ENCODE peak calls at places on chromosomes 16 and 17, in four cellular contexts. One of them, this sample, is unnamed.

GRCh38 chr17:2337811-2338657 is 733 bp downstream of the SGSM2 start:
- DNase-seq in SJCRH30: peak
- DNase-seq in dorsolateral prefrontal cortex: peak
- DNase-seq in psoas muscle: peak
- DNase-seq in this sample: peak

GRCh38 chr16:1309888-1310831 is 724 bp downstream of the UBE2I start:
- DNase-seq in SJCRH30: no peak
- DNase-seq in dorsolateral prefrontal cortex: no peak
- DNase-seq in psoas muscle: peak
- DNase-seq in this sample: peak

GRCh38 chr16:56558024-56558747 is 6.7 kb upstream of the MT4 start:
- DNase-seq in psoas muscle: peak
- DNase-seq in SJCRH30: peak
- DNase-seq in dorsolateral prefrontal cortex: peak
- DNase-seq in this sample: no peak

GRCh38 chr17:17685775-17686291 is 4.6 kb downstream of the RAI1 start:
- DNase-seq in psoas muscle: no peak
- DNase-seq in dorsolateral prefrontal cortex: no peak
- DNase-seq in SJCRH30: no peak
- DNase-seq in this sample: peak

GRCh38 chr16:66274335-66275110 is 92.0 kb upstream of the CDH5 start:
- DNase-seq in psoas muscle: no peak
- DNase-seq in SJCRH30: peak
- DNase-seq in dorsolateral prefrontal cortex: no peak
- DNase-seq in this sample: no peak

GRCh38 chr16:9061358-9061813 is 30.1 kb upstream of the HAPSTR1 start:
- DNase-seq in psoas muscle: peak
- DNase-seq in dorsolateral prefrontal cortex: peak
- DNase-seq in SJCRH30: no peak
- DNase-seq in this sample: peak

GRCh38 chr17:68431661-68432071 is 25.6 kb downstream of the WIPI1 start:
- DNase-seq in psoas muscle: no peak
- DNase-seq in SJCRH30: peak
- DNase-seq in dorsolateral prefrontal cortex: peak
- DNase-seq in this sample: no peak

GRCh38 chr16:12729448-12729847 is 74.2 kb downstream of the CPPED1 start:
- DNase-seq in psoas muscle: no peak
- DNase-seq in SJCRH30: no peak
- DNase-seq in dorsolateral prefrontal cortex: no peak
- DNase-seq in this sample: no peak

GRCh38 chr17:19645608-19646250 is 2.8 kb upstream of the ALDH3A2 start:
- DNase-seq in dorsolateral prefrontal cortex: peak
- DNase-seq in SJCRH30: peak
- DNase-seq in psoas muscle: no peak
- DNase-seq in this sample: no peak

GRCh38 chr17:39663688-39664580 is 1.2 kb upstream of the TCAP start:
- DNase-seq in SJCRH30: no peak
- DNase-seq in psoas muscle: peak
- DNase-seq in dorsolateral prefrontal cortex: no peak
- DNase-seq in this sample: peak

GRCh38 chr17:11909348-11909747 is 87.9 kb downstream of the ZNF18 start:
- DNase-seq in psoas muscle: no peak
- DNase-seq in SJCRH30: peak
- DNase-seq in dorsolateral prefrontal cortex: no peak
- DNase-seq in this sample: no peak

GRCh38 chr17:71501716-71502115 is 619.1 kb upstream of the SOX9 start:
- DNase-seq in psoas muscle: no peak
- DNase-seq in dorsolateral prefrontal cortex: no peak
- DNase-seq in SJCRH30: no peak
- DNase-seq in this sample: no peak

GRCh38 chr17:57970706-57971105 is 15.5 kb upstream of the CUEDC1 start:
- DNase-seq in psoas muscle: no peak
- DNase-seq in SJCRH30: no peak
- DNase-seq in dorsolateral prefrontal cortex: no peak
- DNase-seq in this sample: no peak

GRCh38 chr16:15604460-15605390 is 38.2 kb downstream of the MARF1 start:
- DNase-seq in SJCRH30: no peak
- DNase-seq in dorsolateral prefrontal cortex: peak
- DNase-seq in psoas muscle: no peak
- DNase-seq in this sample: no peak

GRCh38 chr16:27405546-27406451 is 3.8 kb downstream of the IL21R start:
- DNase-seq in psoas muscle: no peak
- DNase-seq in SJCRH30: no peak
- DNase-seq in dorsolateral prefrontal cortex: no peak
- DNase-seq in this sample: peak

GRCh38 chr17:17876959-17877547 is 40.3 kb upstream of the SREBF1 start:
- DNase-seq in psoas muscle: no peak
- DNase-seq in SJCRH30: no peak
- DNase-seq in dorsolateral prefrontal cortex: peak
- DNase-seq in this sample: no peak

GRCh38 chr16:21126518-21126917 is 24.1 kb downstream of the DNAH3 start:
- DNase-seq in SJCRH30: no peak
- DNase-seq in psoas muscle: no peak
- DNase-seq in dorsolateral prefrontal cortex: no peak
- DNase-seq in this sample: no peak

GRCh38 chr16:85004587-85005205 is 6.6 kb downstream of the ZDHHC7 start:
- DNase-seq in psoas muscle: peak
- DNase-seq in SJCRH30: no peak
- DNase-seq in dorsolateral prefrontal cortex: no peak
- DNase-seq in this sample: peak

GRCh38 chr17:5587431-5588032 is 3.2 kb upstream of the NLRP1 start:
- DNase-seq in SJCRH30: peak
- DNase-seq in psoas muscle: no peak
- DNase-seq in dorsolateral prefrontal cortex: peak
- DNase-seq in this sample: peak

GRCh38 chr16:57797526-57798266 is 4.6 kb downstream of the KIFC3 start:
- DNase-seq in dorsolateral prefrontal cortex: no peak
- DNase-seq in psoas muscle: peak
- DNase-seq in SJCRH30: no peak
- DNase-seq in this sample: peak

GRCh38 chr16:57797216-57797525 is 5.1 kb downstream of the KIFC3 start:
- DNase-seq in psoas muscle: no peak
- DNase-seq in dorsolateral prefrontal cortex: no peak
- DNase-seq in SJCRH30: no peak
- DNase-seq in this sample: no peak

GRCh38 chr16:57798953-57799618 is 3.2 kb downstream of the KIFC3 start:
- DNase-seq in dorsolateral prefrontal cortex: no peak
- DNase-seq in psoas muscle: no peak
- DNase-seq in SJCRH30: no peak
- DNase-seq in this sample: no peak

GRCh38 chr16:57799619-57800212 is 2.6 kb downstream of the KIFC3 start:
- DNase-seq in psoas muscle: no peak
- DNase-seq in dorsolateral prefrontal cortex: no peak
- DNase-seq in SJCRH30: no peak
- DNase-seq in this sample: no peak

DNA sequence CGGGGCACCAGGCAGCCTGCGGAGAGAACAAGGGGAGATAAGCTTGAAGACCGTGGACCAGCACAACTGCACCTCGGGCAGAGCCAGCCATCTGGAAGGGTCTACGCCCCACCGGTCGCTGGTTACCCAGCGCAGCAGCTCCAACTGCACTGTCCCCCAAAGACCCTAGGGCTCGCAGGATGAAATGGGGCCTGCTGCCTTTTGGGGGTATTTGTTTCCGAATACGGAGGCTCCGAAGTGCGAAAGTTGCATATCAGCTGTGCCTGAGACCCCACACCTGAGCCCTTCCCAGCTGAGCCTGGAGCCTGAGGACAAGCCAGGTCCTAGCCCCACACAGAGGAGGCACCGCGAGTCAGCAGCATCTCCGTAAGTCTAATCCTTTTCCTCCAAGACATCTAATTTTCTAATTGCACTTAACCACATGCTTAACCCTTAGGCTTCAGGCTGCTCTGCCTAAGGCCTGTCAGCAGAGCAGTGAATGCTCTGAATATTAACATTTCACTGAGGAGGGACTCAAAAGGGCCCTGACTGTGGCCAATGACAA is 4.0 kb downstream of the KIFC3 start:
- DNase-seq in SJCRH30: no peak
- DNase-seq in dorsolateral prefrontal cortex: no peak
- DNase-seq in psoas muscle: no peak
- DNase-seq in this sample: no peak
- H3K27ac ChIP-seq in SJCRH30: no peak
- H3K27ac ChIP-seq in dorsolateral prefrontal cortex: no peak
- H3K27ac ChIP-seq in psoas muscle: peak
- H3K27ac ChIP-seq in this sample: peak

DNA sequence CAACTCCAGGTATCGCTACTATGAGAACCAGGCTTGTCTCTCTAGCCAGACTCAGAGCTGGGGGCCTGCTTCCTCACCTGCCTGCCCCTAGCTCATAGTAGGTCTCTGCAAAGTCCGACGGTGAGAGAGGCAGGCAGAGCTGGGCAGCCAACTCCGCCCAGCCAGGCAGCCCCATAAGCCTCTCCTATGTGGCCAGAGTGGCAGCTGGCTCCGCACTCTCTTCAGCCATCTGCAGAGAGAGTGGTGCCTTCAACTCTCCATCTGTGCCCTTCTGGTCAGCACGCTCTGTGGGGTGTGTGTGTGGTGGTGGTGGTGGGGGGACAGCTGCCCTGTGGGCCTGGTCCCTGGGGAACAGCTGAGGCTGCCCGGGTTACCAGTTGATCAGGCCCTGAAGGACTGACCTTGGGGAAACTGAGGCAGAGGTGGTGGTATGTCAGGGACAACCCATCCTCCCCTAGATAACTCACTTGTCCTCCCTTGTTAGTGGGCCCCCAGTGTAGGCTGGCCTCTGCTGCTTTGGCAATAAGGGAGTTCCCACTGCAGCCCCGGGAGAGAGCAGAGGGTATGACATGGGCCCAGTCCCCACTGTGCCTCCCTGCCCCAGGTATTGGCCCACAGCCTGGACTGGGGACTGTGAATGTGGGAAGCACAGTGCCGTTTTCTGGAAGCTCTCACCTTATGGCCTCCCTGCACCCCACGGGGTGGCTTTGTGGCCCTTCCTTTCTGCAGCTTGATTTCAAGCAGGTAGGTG is 1.8 kb upstream of the ADGRG1 start:
- DNase-seq in dorsolateral prefrontal cortex: no peak
- DNase-seq in SJCRH30: no peak
- DNase-seq in psoas muscle: peak
- DNase-seq in this sample: no peak
- H3K27ac ChIP-seq in dorsolateral prefrontal cortex: peak
- H3K27ac ChIP-seq in SJCRH30: no peak
- H3K27ac ChIP-seq in psoas muscle: no peak
- H3K27ac ChIP-seq in this sample: no peak

DNA sequence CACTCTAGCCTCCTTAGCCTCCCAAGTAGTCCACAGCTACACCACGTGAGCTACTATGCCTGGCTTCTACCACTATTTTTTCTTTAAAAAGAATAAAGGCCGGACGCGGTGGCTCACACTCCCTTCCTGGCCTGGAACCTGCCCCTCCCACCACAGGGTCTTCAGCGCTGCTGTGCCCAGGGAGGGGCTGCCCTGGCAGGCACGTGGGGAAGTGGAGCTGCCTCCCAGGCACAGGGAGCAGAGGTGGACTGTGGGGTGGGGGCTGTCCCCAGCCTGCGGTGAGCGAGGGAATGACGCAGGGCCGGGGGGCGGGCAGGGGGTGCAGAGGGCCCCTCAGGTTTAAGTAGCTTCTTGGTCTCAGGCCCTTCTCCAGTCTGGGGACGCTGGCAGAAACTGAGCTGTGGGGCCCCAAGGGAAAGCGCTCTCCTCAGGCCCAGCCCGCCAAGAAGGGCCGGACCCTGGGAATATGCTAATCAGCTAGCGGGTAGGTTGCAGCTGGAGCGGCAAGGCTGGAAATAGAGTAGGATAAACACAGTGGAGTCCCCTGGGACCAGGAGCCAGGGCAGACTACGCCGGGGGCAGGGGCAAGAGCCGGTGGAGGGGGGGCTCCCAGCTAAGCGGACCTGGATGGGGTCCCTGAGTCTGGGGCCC is 46.8 kb downstream of the TIMM22 start:
- DNase-seq in dorsolateral prefrontal cortex: no peak
- DNase-seq in SJCRH30: peak
- DNase-seq in psoas muscle: peak
- DNase-seq in this sample: no peak
- H3K27ac ChIP-seq in dorsolateral prefrontal cortex: peak
- H3K27ac ChIP-seq in SJCRH30: no peak
- H3K27ac ChIP-seq in psoas muscle: peak
- H3K27ac ChIP-seq in this sample: peak

GRCh38 chr16:89392881-89393730 is 97.3 kb downstream of the ANKRD11 start:
- DNase-seq in SJCRH30: no peak
- DNase-seq in psoas muscle: peak
- DNase-seq in dorsolateral prefrontal cortex: no peak
- DNase-seq in this sample: no peak
- H3K27ac ChIP-seq in SJCRH30: no peak
- H3K27ac ChIP-seq in psoas muscle: peak
- H3K27ac ChIP-seq in dorsolateral prefrontal cortex: no peak
- H3K27ac ChIP-seq in this sample: no peak

GRCh38 chr16:229731-230281 is 557 bp upstream of the LUC7L start:
- DNase-seq in SJCRH30: no peak
- DNase-seq in dorsolateral prefrontal cortex: no peak
- DNase-seq in psoas muscle: no peak
- DNase-seq in this sample: no peak
- H3K27ac ChIP-seq in SJCRH30: no peak
- H3K27ac ChIP-seq in dorsolateral prefrontal cortex: peak
- H3K27ac ChIP-seq in psoas muscle: peak
- H3K27ac ChIP-seq in this sample: peak

DNA sequence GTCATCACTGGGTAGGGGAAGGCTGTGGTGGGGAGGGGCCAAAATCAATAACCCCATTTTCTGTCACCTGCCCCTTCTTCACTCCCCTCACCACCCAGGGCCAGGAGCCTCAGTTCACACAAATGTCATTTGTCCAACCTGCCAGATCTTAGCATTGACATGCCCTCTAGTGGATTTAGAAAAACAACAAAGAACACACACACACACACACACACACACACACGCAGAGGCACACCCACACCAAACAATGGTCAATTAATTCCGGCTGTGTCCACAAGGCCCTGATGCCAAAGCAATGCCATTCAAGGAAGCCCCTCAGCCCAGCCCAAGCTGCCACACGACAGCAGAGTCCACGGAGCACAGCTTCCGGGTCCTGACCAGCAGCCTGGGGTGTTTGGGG is 68.4 kb downstream of the NOG start:
- DNase-seq in SJCRH30: no peak
- DNase-seq in dorsolateral prefrontal cortex: no peak
- DNase-seq in psoas muscle: no peak
- DNase-seq in this sample: no peak
- H3K27ac ChIP-seq in SJCRH30: no peak
- H3K27ac ChIP-seq in dorsolateral prefrontal cortex: no peak
- H3K27ac ChIP-seq in psoas muscle: no peak
- H3K27ac ChIP-seq in this sample: no peak

DNA sequence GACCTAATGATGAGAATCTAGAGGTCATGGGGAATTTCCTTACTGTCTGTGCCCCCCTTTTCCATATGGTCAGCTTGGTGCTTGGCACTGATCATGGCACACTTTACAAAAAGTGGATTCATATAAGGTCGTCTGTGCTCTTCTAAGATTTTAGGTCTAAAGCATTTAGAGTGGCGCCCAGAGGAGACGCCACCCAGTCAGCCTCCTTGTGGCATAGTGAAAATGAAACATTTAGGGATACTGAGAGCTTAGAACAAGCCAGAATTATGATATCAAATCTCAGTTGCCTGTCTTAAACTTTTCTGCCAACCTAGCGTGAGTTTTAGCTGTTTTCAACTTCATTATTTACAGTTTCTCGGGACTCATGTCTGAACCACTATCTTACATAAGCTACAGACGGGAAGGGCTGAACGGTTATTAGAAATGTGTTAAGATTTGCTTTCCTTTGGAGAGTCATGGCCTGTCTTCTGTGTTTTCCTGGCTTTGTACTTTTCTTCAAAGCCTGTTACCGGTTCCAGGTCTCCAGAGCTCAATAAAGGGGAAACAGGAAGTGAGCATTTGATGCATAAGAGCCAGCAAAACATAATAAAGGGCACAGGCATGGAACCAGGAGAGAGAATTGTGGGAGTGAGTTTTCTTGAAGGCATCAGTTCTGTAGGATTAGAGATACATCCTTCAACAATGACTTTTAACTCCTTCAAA is 13.7 kb downstream of the ZNRF1 start:
- DNase-seq in dorsolateral prefrontal cortex: no peak
- DNase-seq in SJCRH30: no peak
- DNase-seq in psoas muscle: no peak
- DNase-seq in this sample: no peak
- H3K27ac ChIP-seq in dorsolateral prefrontal cortex: peak
- H3K27ac ChIP-seq in SJCRH30: no peak
- H3K27ac ChIP-seq in psoas muscle: peak
- H3K27ac ChIP-seq in this sample: peak

This sample was measured in upper lobe of left lung.